ENCODE peak calls at places on chromosome 10, in seven cellular contexts. W is PC-9; B is SK-N-SH; K is PC-3; H is tibial artery; P is Panc1; S is CD8-positive, alpha-beta T cell. J is an unnamed sample. For H3K36me3, the result is how much of the 10 kb centered on the place peaks cover.

GRCh38 chr10:133114251-133114650 is 26.5 kb downstream of the ADGRA1 start:
- DNase-seq in B (no peak), P (no peak), K (no peak), H (no peak), W (no peak), S (no peak), J (no peak)

GRCh38 chr10:67520924-67521520 is 175.0 kb downstream of the CTNNA3 start:
- DNase-seq in K (peak), W (peak), P (peak), H (no peak), S (no peak), B (peak), J (no peak)

GRCh38 chr10:129846991-129847391 is 117.1 kb downstream of the EBF3 start:
- DNase-seq in P (no peak), K (no peak), S (no peak), H (no peak), W (no peak), B (no peak), J (no peak)

GRCh38 chr10:63267414-63268138 is 134.4 kb downstream of the NRBF2 start:
- DNase-seq in B (no peak), S (no peak), W (peak), P (peak), K (peak), H (no peak), J (no peak)

GRCh38 chr10:44071479-44071878 is 313.4 kb downstream of the CXCL12 start:
- DNase-seq in H (no peak), W (no peak), P (no peak), S (no peak), K (no peak), B (no peak), J (no peak)

GRCh38 chr10:100129424-100129823 is 47.8 kb upstream of the CPN1 start:
- DNase-seq in S (no peak), P (no peak), K (no peak), H (no peak), W (no peak), B (no peak), J (no peak)

GRCh38 chr10:123689880-123690279 is 23.7 kb downstream of the GPR26 start:
- DNase-seq in K (no peak), S (no peak), H (no peak), W (no peak), B (no peak), P (no peak), J (no peak)

GRCh38 chr10:124074471-124075109 is 18.8 kb downstream of the CHST15 start:
- DNase-seq in W (no peak), B (no peak), P (no peak), K (no peak), S (peak), H (no peak), J (peak)

GRCh38 chr10:12067336-12067735 is 1.4 kb upstream of the DHTKD1 start:
- DNase-seq in P (no peak), B (no peak), K (peak), S (no peak), W (peak), H (no peak), J (no peak)

GRCh38 chr10:45008524-45009161 is 7.9 kb downstream of the ZNF22 start:
- DNase-seq in B (peak), W (peak), S (no peak), K (peak), H (no peak), P (peak), J (no peak)

GRCh38 chr10:374354-374753 is 239.1 kb downstream of the ZMYND11 start:
- DNase-seq in K (no peak), H (no peak), P (no peak), B (peak), W (no peak), S (no peak), J (no peak)

GRCh38 chr10:88528196-88528595 is 54.9 kb downstream of the RNLS start:
- DNase-seq in B (no peak), S (no peak), W (no peak), H (no peak), K (no peak), P (no peak), J (no peak)

GRCh38 chr10:62081322-62081945 is 179.9 kb downstream of the ARID5B start:
- DNase-seq in K (peak), B (no peak), P (no peak), H (no peak), W (no peak), S (no peak), J (no peak)

GRCh38 chr10:132878091-132878729 is 64.2 kb downstream of the CFAP46 start:
- DNase-seq in P (no peak), S (no peak), W (no peak), H (no peak), K (no peak), B (no peak), J (no peak)

GRCh38 chr10:131851332-131851731 is 49.5 kb upstream of the PPP2R2D start:
- DNase-seq in B (no peak), H (peak), W (no peak), P (no peak), S (no peak), K (no peak), J (no peak)

GRCh38 chr10:10332786-10333185 is 684.9 kb upstream of the CELF2 start:
- DNase-seq in H (no peak), S (no peak), W (no peak), K (no peak), P (no peak), B (no peak), J (no peak)

GRCh38 chr10:110276603-110277002 is 28.1 kb downstream of the SMNDC1 start:
- DNase-seq in S (no peak), P (no peak), B (no peak), W (no peak), K (no peak), H (no peak), J (no peak)

GRCh38 chr10:122504551-122504950 is 43.2 kb downstream of the HTRA1 start:
- DNase-seq in B (peak), P (no peak), H (peak), W (no peak), K (peak), S (no peak), J (peak)

GRCh38 chr10:93060887-93061593 is 442 bp downstream of the CYP26C1 start:
- DNase-seq in W (no peak), H (no peak), K (no peak), P (no peak), B (peak), S (no peak), J (no peak)

GRCh38 chr10:5814110-5815107 is 1.2 kb upstream of the GDI2 start:
- DNase-seq in K (no peak), W (no peak), B (no peak), S (peak), H (no peak), P (no peak), J (no peak)

GRCh38 chr10:124792998-124793352 is 1.3 kb upstream of the EEF1AKMT2 start:
- DNase-seq in P (no peak), K (no peak), H (no peak), B (no peak), W (no peak), S (no peak), J (no peak)

GRCh38 chr10:9262770-9263169 is 1208.3 kb downstream of the GATA3 start:
- DNase-seq in H (no peak), S (no peak), B (no peak), W (peak), K (no peak), P (no peak), J (no peak)

GRCh38 chr10:125189162-125189561 is 28.8 kb upstream of the CTBP2 start:
- DNase-seq in S (no peak), K (no peak), H (no peak), W (no peak), P (no peak), B (no peak), J (no peak)

GRCh38 chr10:29862926-29863614 is 196.3 kb downstream of the JCAD start:
- DNase-seq in P (peak), W (peak), B (no peak), H (no peak), K (peak), S (no peak), J (no peak)

GRCh38 chr10:78757542-78757941 is 311.2 kb upstream of the ZMIZ1 start:
- DNase-seq in P (no peak), K (peak), S (no peak), H (no peak), W (peak), B (no peak), J (no peak)

GRCh38 chr10:72265925-72266865 is 7.5 kb upstream of the DDIT4 start:
- DNase-seq in H (no peak), W (no peak), B (no peak), S (no peak), P (no peak), K (no peak), J (no peak)

GRCh38 chr10:55311823-55312431 is 510.9 kb upstream of the PCDH15 start:
- DNase-seq in W (peak), B (peak), H (no peak), K (peak), S (no peak), P (no peak), J (no peak)

GRCh38 chr10:91931526-91932190 is 8.1 kb downstream of the BTAF1 start:
- DNase-seq in K (no peak), B (no peak), H (no peak), W (no peak), S (no peak), P (no peak), J (no peak)

GRCh38 chr10:88028072-88028471 is 164.6 kb downstream of the PTEN start:
- DNase-seq in B (no peak), S (no peak), H (no peak), K (no peak), W (no peak), P (no peak), J (no peak)

GRCh38 chr10:97016728-97017473 is 168.9 kb downstream of the SLIT1 start:
- DNase-seq in H (no peak), W (no peak), B (no peak), K (no peak), P (no peak), S (no peak), J (no peak)
- H3K27ac ChIP-seq in H (no peak), W (no peak), B (no peak), K (no peak), P (no peak), S (no peak), J (no peak)

GRCh38 chr10:73840403-73841301 is 29.3 kb upstream of the NDST2 start:
- DNase-seq in K (no peak), P (no peak), S (no peak), B (no peak), W (no peak), H (no peak), J (no peak)

GRCh38 chr10:73842349-73842748 is 31.0 kb upstream of the NDST2 start:
- DNase-seq in K (no peak), H (no peak), S (no peak), B (no peak), W (no peak), P (no peak), J (no peak)

GRCh38 chr10:73841526-73842285 is 30.3 kb upstream of the NDST2 start:
- DNase-seq in B (no peak), W (no peak), K (no peak), P (no peak), H (no peak), S (no peak), J (no peak)

GRCh38 chr10:73840056-73840402 is 28.6 kb upstream of the NDST2 start:
- DNase-seq in S (no peak), W (peak), K (no peak), P (no peak), H (no peak), B (no peak), J (no peak)

GRCh38 chr10:73843254-73843653 is 31.1 kb downstream of the CAMK2G start:
- DNase-seq in P (no peak), S (no peak), K (peak), H (no peak), B (no peak), W (peak), J (no peak)
- H3K36me3 ChIP-seq in P (under half), S (under half), K (half or more), H (half or more), B (under half), W (half or more), J (half or more)

GRCh38 chr10:13470270-13470669 is 58.5 kb downstream of the BEND7 start:
- DNase-seq in P (no peak), W (no peak), B (no peak), H (no peak), K (no peak), S (no peak), J (no peak)
- TF ChIP-seq CTCF in P (peak), W (no peak), B (peak), H (no peak), K (no peak), S (no peak), J (no peak)

DNA sequence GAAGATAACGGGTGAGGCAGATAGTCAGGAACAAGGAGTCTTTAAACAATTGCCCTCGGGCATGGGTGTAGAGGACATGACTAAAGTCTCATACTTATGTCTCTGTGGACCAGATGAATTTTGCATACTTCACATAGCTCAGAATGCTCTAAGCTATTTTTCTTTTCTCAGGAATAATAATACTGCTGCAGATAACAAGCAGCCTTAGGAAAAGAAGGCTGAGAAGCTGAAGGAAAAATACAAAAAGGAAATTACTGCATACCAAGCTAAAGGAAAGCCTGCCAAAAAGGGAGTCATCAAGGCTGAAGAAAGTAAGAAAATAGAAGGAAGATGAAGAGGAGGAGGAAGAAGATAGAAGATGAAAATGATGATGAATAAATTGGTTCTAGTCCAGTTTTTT is 13.4 kb upstream of the ERCC6 start:
- DNase-seq in B (no peak), K (peak), S (no peak), P (no peak), H (no peak), W (peak), J (no peak)
- H3K27ac ChIP-seq in B (peak), K (peak), S (no peak), P (no peak), H (peak), W (peak), J (no peak)

J was measured in left ventricle myocardium inferior.